ENCODE peak calls at places on chromosome 15, in four cellular contexts. G, V, Q and A are unnamed samples.

GRCh38 chr15:23690450-23690852 is 3.3 kb upstream of the NDN start:
- DNase-seq in G (peak), V (no peak), Q (peak), A (peak)

GRCh38 chr15:84736375-84736774 is 12.0 kb upstream of the ZNF592 start:
- DNase-seq in G (no peak), V (peak), Q (no peak), A (no peak)

GRCh38 chr15:63350178-63350621 is 31.4 kb downstream of the CA12 start:
- DNase-seq in G (no peak), V (no peak), Q (no peak), A (peak)

GRCh38 chr15:92291900-92292299 is 101.8 kb upstream of the ST8SIA2 start:
- DNase-seq in G (no peak), V (no peak), Q (no peak), A (no peak)

GRCh38 chr15:89912674-89913396 is at the start of gene ARPIN:
- DNase-seq in G (peak), V (peak), Q (no peak), A (peak)

GRCh38 chr15:47551559-47551958 is 165.7 kb upstream of the SEMA6D start:
- DNase-seq in G (no peak), V (no peak), Q (no peak), A (no peak)

GRCh38 chr15:90620379-90621134 is 90.8 kb downstream of the CRTC3 start:
- DNase-seq in G (no peak), V (no peak), Q (no peak), A (peak)

GRCh38 chr15:66768984-66769383 is 66.9 kb downstream of the SMAD6 start:
- DNase-seq in G (no peak), V (no peak), Q (no peak), A (no peak)

GRCh38 chr15:94040523-94041248 is 190.7 kb upstream of the MCTP2 start:
- DNase-seq in G (peak), V (no peak), Q (no peak), A (no peak)

GRCh38 chr15:67144609-67145306 is 79.4 kb downstream of the SMAD3 start:
- DNase-seq in G (peak), V (peak), Q (no peak), A (peak)

GRCh38 chr15:32982001-32982400 is 212.5 kb downstream of the FMN1 start:
- DNase-seq in G (no peak), V (no peak), Q (no peak), A (no peak)

GRCh38 chr15:58473720-58474119 is 41.9 kb downstream of the LIPC start:
- DNase-seq in G (peak), V (peak), Q (no peak), A (peak)

GRCh38 chr15:36737430-36737891 is 158.0 kb downstream of the CDIN1 start:
- DNase-seq in G (peak), V (peak), Q (no peak), A (peak)

GRCh38 chr15:56325186-56325585 is 40.0 kb upstream of the TEX9 start:
- DNase-seq in G (peak), V (peak), Q (no peak), A (peak)